ENCODE peak calls at places on chromosomes 4 and X, in nine cellular contexts. A is NCI-H2171 treated with DMSO at 0.1 percent for 48 hours, P is T-cell, B is GM23338, I is GM23248, F is fibroblast of the aortic adventitia, C is naive B cell, X is mesothelial cell of epicardium, L is NAMALWA. V is an unnamed sample.

GRCh38 chr4:26086621-26087068 is 172.6 kb downstream of the SMIM20 start:
- DNase-seq in I (no peak), C (no peak), F (peak; percentile 69), B (no peak), A (no peak), X (no peak), L (no peak), P (no peak), V (no peak)

GRCh38 chr4:163694385-163694784 is 199.9 kb downstream of the TMA16 start:
- DNase-seq in I (no peak), A (no peak), C (no peak), P (no peak), B (peak; percentile 23), F (peak; percentile 8), L (no peak), X (no peak), V (no peak)

GRCh38 chrX:72245461-72246089 is 6.7 kb upstream of the ERCC6L start:
- DNase-seq in L (peak; percentile 38), X (peak; percentile 45), F (peak; percentile 67), B (peak; percentile 74), C (peak; percentile 14), A (peak; percentile 58), P (peak; percentile 6), I (peak; percentile 68), V (peak; percentile 28)

GRCh38 chr4:104345598-104346242 is 149.0 kb downstream of the CXXC4 start:
- DNase-seq in I (no peak), F (no peak), A (no peak), P (no peak), C (no peak), X (no peak), B (no peak), L (no peak), V (peak; percentile 9)

GRCh38 chr4:87209696-87210095 is 10.7 kb downstream of the KLHL8 start:
- DNase-seq in F (no peak), I (peak; percentile 66), C (peak; percentile 63), P (peak; percentile 23), A (no peak), B (no peak), X (no peak), L (peak; percentile 73), V (peak; percentile 8)

GRCh38 chrX:19860571-19860970 is 26.8 kb downstream of the SH3KBP1 start:
- DNase-seq in X (no peak), L (no peak), F (no peak), C (no peak), A (no peak), P (no peak), I (no peak), B (no peak), V (no peak)

GRCh38 chr4:176230827-176231226 is 35.4 kb upstream of the SPATA4 start:
- DNase-seq in P (no peak), I (no peak), X (no peak), L (no peak), A (peak; percentile 70), C (no peak), F (no peak), B (no peak), V (no peak)

GRCh38 chr4:150280081-150280950 is 202.1 kb downstream of the DCLK2 start:
- DNase-seq in C (no peak), P (no peak), L (no peak), B (no peak), F (peak; percentile 63), X (no peak), I (peak; percentile 92), A (no peak), V (no peak)

GRCh38 chr4:144179152-144179739 is 38.7 kb upstream of the GYPA start:
- DNase-seq in F (no peak), A (no peak), B (no peak), L (no peak), C (no peak), P (no peak), X (no peak), I (no peak), V (no peak)

GRCh38 chrX:124719060-124719459 is 372.7 kb downstream of the SH2D1A start:
- DNase-seq in X (no peak), B (no peak), I (no peak), A (no peak), P (no peak), F (no peak), L (no peak), C (no peak), V (no peak)

GRCh38 chr4:55857586-55857985 is 4.1 kb downstream of the EXOC1 start:
- DNase-seq in B (no peak), A (no peak), C (no peak), X (no peak), P (no peak), I (no peak), F (no peak), L (no peak), V (no peak)

GRCh38 chrX:109485470-109486340 is 3.8 kb upstream of the GUCY2F start:
- DNase-seq in L (peak; percentile 77), X (peak; percentile 74), I (peak; percentile 69), C (peak; percentile 61), F (peak; percentile 81), P (peak; percentile 28), B (peak; percentile 64), A (peak; percentile 61), V (peak; percentile 73)

GRCh38 chr4:76689079-76689817 is 208.7 kb downstream of the SOWAHB start:
- DNase-seq in C (peak; percentile 1), A (peak; percentile 27), F (no peak), L (no peak), I (peak; percentile 78), P (peak; percentile 7), B (peak; percentile 89), X (peak; percentile 65), V (peak; percentile 49)

GRCh38 chr4:152630361-152630760 is 49.4 kb downstream of the TMEM154 start:
- DNase-seq in L (no peak), X (no peak), I (no peak), A (no peak), P (no peak), B (no peak), F (no peak), C (no peak), V (no peak)

GRCh38 chrX:17374619-17375360 is at the start of gene NHS:
- DNase-seq in C (no peak), F (peak; percentile 72), I (peak; percentile 86), X (peak; percentile 76), B (peak; percentile 84), P (no peak), A (peak; percentile 48), L (no peak), V (no peak)

GRCh38 chr4:124290678-124291077 is 421.9 kb downstream of the ANKRD50 start:
- DNase-seq in L (no peak), P (no peak), B (no peak), X (no peak), F (no peak), C (no peak), A (no peak), I (no peak), V (no peak)

GRCh38 chr4:10099521-10100325 is 16.9 kb downstream of the WDR1 start:
- DNase-seq in A (no peak), X (no peak), C (no peak), I (no peak), L (no peak), F (no peak), B (no peak), P (no peak), V (no peak)

GRCh38 chr4:186781032-186781917 is 57.6 kb upstream of the FAT1 start:
- DNase-seq in P (no peak), L (no peak), A (no peak), X (no peak), F (no peak), B (no peak), I (peak; percentile 57), C (no peak), V (no peak)

GRCh38 chrX:39905946-39906345 is 191.8 kb downstream of the BCOR start:
- DNase-seq in F (no peak), L (no peak), P (no peak), X (no peak), B (no peak), A (no peak), C (no peak), I (no peak), V (no peak)

GRCh38 chr4:121860121-121860520 is 10.2 kb downstream of the BBS7 start:
- DNase-seq in A (no peak), X (no peak), I (no peak), B (no peak), C (no peak), F (no peak), L (no peak), P (no peak), V (no peak)

GRCh38 chr4:165106518-165106917 is 6.1 kb downstream of the TMEM192 start:
- DNase-seq in C (no peak), P (no peak), B (no peak), I (no peak), F (no peak), X (no peak), A (no peak), L (no peak), V (no peak)

GRCh38 chrX:143571521-143571920 is 54.2 kb upstream of the SPANXN3 start:
- DNase-seq in B (no peak), L (no peak), I (no peak), X (no peak), C (no peak), F (no peak), A (no peak), P (no peak), V (no peak)

GRCh38 chr4:87805971-87806370 is 6.6 kb downstream of the IBSP start:
- DNase-seq in C (no peak), I (peak; percentile 55), A (no peak), P (no peak), F (no peak), L (no peak), X (no peak), B (no peak), V (no peak)

GRCh38 chr4:168483786-168484185 is 3.5 kb upstream of the DDX60L start:
- DNase-seq in B (no peak), I (peak; percentile 84), X (no peak), C (no peak), L (no peak), F (peak; percentile 79), P (no peak), A (no peak), V (no peak)

GRCh38 chr4:123562994-123563745 is 166.6 kb downstream of the SPRY1 start:
- DNase-seq in I (peak; percentile 44), A (no peak), P (no peak), X (no peak), F (peak; percentile 68), L (no peak), B (no peak), C (no peak), V (no peak)

GRCh38 chrX:3598046-3598605 is 115.3 kb downstream of the PRKX start:
- DNase-seq in A (no peak), C (no peak), I (no peak), L (no peak), X (no peak), F (no peak), B (no peak), P (no peak), V (no peak)

GRCh38 chrX:47637546-47638195 is 7.9 kb upstream of the CFP start:
- DNase-seq in B (peak; percentile 72), C (peak; percentile 39), P (peak; percentile 23), I (no peak), A (no peak), X (no peak), F (no peak), L (no peak), V (no peak)

GRCh38 chrX:10685923-10686595 is 65.7 kb upstream of the MID1 start:
- DNase-seq in P (no peak), L (no peak), X (no peak), C (no peak), A (no peak), I (peak; percentile 48), F (no peak), B (no peak), V (no peak)

GRCh38 chr4:6424425-6424824 is 48.0 kb downstream of the PPP2R2C start:
- DNase-seq in A (no peak), L (no peak), B (no peak), F (no peak), X (no peak), C (no peak), P (no peak), I (no peak), V (no peak)

GRCh38 chr4:6362896-6363295 is 93.2 kb downstream of the WFS1 start:
- DNase-seq in A (no peak), X (peak; percentile 67), C (no peak), I (peak; percentile 49), L (peak; percentile 19), F (peak; percentile 18), B (peak; percentile 78), P (peak; percentile 14), V (peak; percentile 35)

GRCh38 chrX:69107747-69108410 is 57.4 kb downstream of the PJA1 start:
- DNase-seq in C (no peak), I (no peak), P (no peak), X (no peak), B (no peak), F (no peak), L (no peak), A (no peak), V (no peak)